ENCODE peak calls at places on chromosomes 6 and 20, in eight cellular contexts. F is GM23338; S is hepatocyte; W is A673; C is body of pancreas; X is pancreas; R is testis; U is naive thymus-derived CD4-positive, alpha-beta T cell. G is an unnamed sample.
A peak's percentile ranks its signal among the peaks of the same experiment; 100 is the strongest.

GRCh38 chr6:45302832-45303231 is 25.3 kb upstream of the RUNX2 start:
- DNase-seq in W (no peak), F (no peak), U (no peak), S (no peak), C (no peak), R (no peak), X (no peak), G (no peak)

GRCh38 chr20:64260239-64260638 is 4.7 kb downstream of the PCMTD2 start:
- DNase-seq in F (no peak), R (no peak), W (no peak), U (no peak), C (no peak), S (no peak), X (no peak), G (no peak)

GRCh38 chr20:51752343-51752951 is 15.7 kb downstream of the ATP9A start:
- DNase-seq in U (no peak), R (no peak), C (no peak), X (no peak), S (peak; percentile 29), F (no peak), W (peak; percentile 56), G (no peak)

GRCh38 chr20:38883081-38883980 is 42.9 kb upstream of the FAM83D start:
- DNase-seq in F (no peak), W (no peak), U (no peak), X (no peak), C (no peak), R (no peak), S (no peak), G (no peak)

GRCh38 chr6:116572162-116572561 is 858 bp downstream of the RWDD1 start:
- DNase-seq in F (no peak), S (peak; percentile 57), U (no peak), W (no peak), X (peak; percentile 18), R (peak; percentile 57), C (peak; percentile 27), G (peak; percentile 69)

GRCh38 chr6:139230421-139230840 is 61.4 kb downstream of the TXLNB start:
- DNase-seq in U (peak; percentile 19), S (peak; percentile 28), X (no peak), R (no peak), W (peak; percentile 16), F (peak; percentile 30), C (no peak), G (no peak)

GRCh38 chr6:129575378-129576118 is 134.4 kb downstream of the ARHGAP18 start:
- DNase-seq in W (peak; percentile 78), C (peak; percentile 17), X (no peak), U (peak; percentile 21), S (peak; percentile 65), R (no peak), F (peak; percentile 79), G (peak; percentile 59)

GRCh38 chr6:34476048-34476328 is 10.1 kb downstream of the PACSIN1 start:
- DNase-seq in F (no peak), X (no peak), S (no peak), R (no peak), U (no peak), C (no peak), W (no peak), G (no peak)

GRCh38 chr20:60349418-60349817 is 391.2 kb downstream of the CDH26 start:
- DNase-seq in U (no peak), F (no peak), X (no peak), S (no peak), C (no peak), W (no peak), R (no peak), G (no peak)

GRCh38 chr6:166672624-166673165 is 45.6 kb upstream of the RPS6KA2 start:
- DNase-seq in R (no peak), X (no peak), W (peak; percentile 78), F (no peak), S (no peak), U (no peak), C (no peak), G (no peak)

GRCh38 chr6:142728910-142729481 is 216.0 kb downstream of the HIVEP2 start:
- DNase-seq in S (peak; percentile 8), R (no peak), X (no peak), W (peak; percentile 38), F (no peak), U (no peak), C (no peak), G (peak; percentile 88)

GRCh38 chr6:106133040-106133439 is 46.9 kb downstream of the PRDM1 start:
- DNase-seq in U (no peak), S (no peak), W (peak; percentile 61), R (peak; percentile 31), C (no peak), F (no peak), X (no peak), G (no peak)
- H3K4me3 ChIP-seq in U (no peak overlapping the region), S (no peak overlapping the region), W (no peak overlapping the region), R (no peak overlapping the region), C (no peak overlapping the region), F (no peak overlapping the region), X (no peak overlapping the region), G (no peak overlapping the region)

GRCh38 chr6:112232845-112233256 is 21.5 kb downstream of the LAMA4 start:
- DNase-seq in C (no peak), S (peak; percentile 52), R (peak; percentile 44), U (no peak), F (no peak), W (no peak), X (no peak), G (no peak)
- H3K4me1 ChIP-seq in C (peaks cover 6% of the 10 kb centered on the region), S (peaks cover 25% of the 10 kb centered on the region), R (peaks cover 8% of the 10 kb centered on the region), U (no peaks in the 10 kb centered on the region), F (no peaks in the 10 kb centered on the region), W (no peaks in the 10 kb centered on the region), X (peaks cover 3% of the 10 kb centered on the region), G (no peaks in the 10 kb centered on the region)

DNA sequence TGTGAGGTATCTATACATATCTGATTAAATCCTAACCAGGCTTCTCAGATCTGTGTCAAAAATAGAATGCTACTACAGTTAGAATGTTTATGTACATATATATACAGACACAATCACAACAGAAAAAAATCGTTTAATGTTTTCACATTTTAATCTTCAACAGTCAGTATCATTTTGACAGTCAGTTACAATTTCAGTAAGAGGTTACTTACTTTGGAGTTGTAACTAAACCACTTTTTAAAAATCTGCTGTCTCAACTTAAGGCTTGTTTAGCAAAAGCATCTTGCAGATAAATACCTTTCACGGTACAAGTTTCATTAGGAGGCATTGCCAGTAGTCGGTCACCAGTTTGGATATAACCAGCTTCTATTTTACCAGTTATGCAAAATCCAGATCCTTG is 32.3 kb upstream of the ALDH8A1 start:
- DNase-seq in R (no peak), F (no peak), C (no peak), W (no peak), X (no peak), U (no peak), S (no peak), G (no peak)
- H3K36me3 ChIP-seq in R (no peaks in the 10 kb centered on the region), F (no peaks in the 10 kb centered on the region), C (no peaks in the 10 kb centered on the region), W (peaks cover 32% of the 10 kb centered on the region), X (no peaks in the 10 kb centered on the region), U (peaks cover 7% of the 10 kb centered on the region), S (no peaks in the 10 kb centered on the region), G (peaks cover 4% of the 10 kb centered on the region)

DNA sequence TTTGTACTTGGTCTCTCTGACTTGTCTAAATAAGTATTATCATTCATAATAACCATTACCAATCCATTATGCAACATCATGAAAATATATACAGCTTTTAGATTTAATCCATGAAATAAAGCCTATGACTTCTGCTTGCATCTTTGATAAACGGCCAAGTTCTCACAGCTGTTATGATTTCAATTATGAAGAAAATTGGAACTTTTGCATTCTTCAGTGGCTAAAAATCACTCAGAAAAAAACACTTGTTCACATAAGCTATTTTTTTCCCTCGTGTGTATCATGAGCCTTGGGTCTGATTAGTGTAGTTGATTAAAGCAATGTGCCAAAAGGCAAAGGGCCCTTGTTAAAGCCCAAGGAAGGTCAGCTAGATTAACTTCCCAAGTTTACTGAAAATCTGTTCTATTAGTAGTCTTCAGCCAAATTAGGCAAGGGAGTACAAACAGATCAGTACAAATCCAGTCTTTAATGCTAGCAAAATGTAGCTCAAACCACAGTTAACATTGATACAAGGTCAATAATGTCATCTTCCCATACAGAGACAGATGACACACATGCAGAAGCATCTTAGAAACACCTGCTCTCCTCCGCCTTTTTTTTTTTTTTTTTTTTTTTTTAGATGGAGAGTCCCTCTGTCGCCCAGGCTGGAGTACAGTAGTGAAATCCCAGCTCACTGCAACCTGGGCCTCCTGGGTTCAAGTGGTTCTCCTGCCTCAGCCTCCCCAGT is 69.9 kb downstream of the SGK1 start:
- DNase-seq in R (no peak), S (no peak), C (no peak), F (no peak), X (no peak), U (no peak), W (no peak), G (no peak)
- H3K4me3 ChIP-seq in R (no peak overlapping the region), S (no peak overlapping the region), C (no peak overlapping the region), F (no peak overlapping the region), X (no peak overlapping the region), U (peak overlapping the region; percentile 21), W (no peak overlapping the region), G (no peak overlapping the region)

DNA sequence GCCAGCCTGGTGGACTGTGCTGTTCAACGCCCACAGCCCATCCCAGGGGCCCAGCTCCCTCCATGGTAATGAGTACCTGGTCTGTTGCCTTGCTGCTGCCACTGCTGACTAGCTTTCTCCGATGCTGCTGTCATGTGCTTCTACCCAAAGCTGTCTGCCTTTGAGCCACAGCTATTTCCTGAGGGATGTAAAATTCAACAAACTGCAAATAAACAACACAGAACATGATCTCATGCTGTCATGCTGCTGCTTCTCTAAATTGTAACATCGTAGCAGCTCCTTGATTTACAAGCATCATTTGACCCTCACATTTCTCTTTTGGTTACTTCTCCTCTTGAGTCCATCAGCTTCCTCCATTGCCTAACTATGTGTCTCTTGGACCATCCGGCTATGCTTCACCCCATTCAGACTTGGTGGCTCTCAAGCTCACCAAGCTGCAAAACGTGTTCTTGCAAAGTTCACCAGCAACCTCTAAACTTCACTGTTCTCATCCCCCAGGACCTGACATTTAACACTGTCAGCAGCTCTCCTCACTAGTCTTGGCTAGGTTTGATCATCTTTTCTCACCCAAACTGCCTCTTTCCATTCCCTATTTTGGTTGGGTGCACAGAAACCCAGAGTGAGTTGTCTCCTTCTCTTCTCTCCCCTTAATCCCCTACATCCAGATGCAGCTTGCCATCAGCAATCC is 54.6 kb downstream of the FYN start:
- DNase-seq in C (no peak), U (no peak), S (no peak), W (no peak), F (no peak), X (no peak), R (no peak), G (no peak)
- H3K4me1 ChIP-seq in C (no peaks in the 10 kb centered on the region), U (peaks cover 35% of the 10 kb centered on the region), S (peaks cover 8% of the 10 kb centered on the region), W (no peaks in the 10 kb centered on the region), F (no peaks in the 10 kb centered on the region), X (no peaks in the 10 kb centered on the region), R (no peaks in the 10 kb centered on the region), G (no peaks in the 10 kb centered on the region)

GRCh38 chr6:134979142-134979541 is 29.2 kb upstream of the ALDH8A1 start:
- DNase-seq in S (no peak), R (no peak), X (no peak), C (no peak), W (no peak), F (no peak), U (no peak), G (no peak)
- H3K36me3 ChIP-seq in S (no peaks in the 10 kb centered on the region), R (no peaks in the 10 kb centered on the region), X (no peaks in the 10 kb centered on the region), C (no peaks in the 10 kb centered on the region), W (peaks cover 32% of the 10 kb centered on the region), F (no peaks in the 10 kb centered on the region), U (peaks cover 7% of the 10 kb centered on the region), G (peaks cover 4% of the 10 kb centered on the region)

GRCh38 chr20:2692886-2693285 is 306 bp downstream of the EBF4 start:
- DNase-seq in R (no peak), S (no peak), X (no peak), F (no peak), U (peak; percentile 19), W (no peak), C (no peak), G (no peak)
- H3K4me3 ChIP-seq in R (no peak overlapping the region), S (no peak overlapping the region), X (no peak overlapping the region), F (no peak overlapping the region), U (no peak overlapping the region), W (peak overlapping the region; percentile 28), C (no peak overlapping the region), G (peak overlapping the region; percentile 62)

GRCh38 chr6:5079692-5080091 is 5.4 kb upstream of the PPP1R3G start:
- DNase-seq in U (no peak), F (no peak), W (no peak), X (no peak), S (no peak), R (no peak), C (no peak), G (no peak)
- H3K4me1 ChIP-seq in U (no peaks in the 10 kb centered on the region), F (no peaks in the 10 kb centered on the region), W (peaks cover 3% of the 10 kb centered on the region), X (no peaks in the 10 kb centered on the region), S (no peaks in the 10 kb centered on the region), R (no peaks in the 10 kb centered on the region), C (peaks cover 7% of the 10 kb centered on the region), G (no peaks in the 10 kb centered on the region)

G was measured in small intestine.